ENCODE peak calls at places on chromosomes 1 and 21, in nine cellular contexts. L is pancreas; E is spleen; B is GM13976; S is Calu3; G is CD8-positive, alpha-beta T cell; N is RWPE2; I is cardiac muscle cell; P is mammary epithelial cell. K is an unnamed sample.
A peak's percentile ranks its signal among the peaks of the same experiment; 100 is the strongest.

GRCh38 chr1:187038789-187039188 is 210.0 kb downstream of the PLA2G4A start:
- DNase-seq in L (no peak), E (no peak), B (no peak), S (peak; percentile 45), G (no peak), N (no peak), I (no peak), P (peak; percentile 81), K (no peak)

GRCh38 chr1:94068831-94069648 is 51.9 kb downstream of the ABCA4 start:
- DNase-seq in L (peak; percentile 70), E (no peak), B (no peak), S (peak; percentile 71), G (no peak), N (no peak), I (no peak), P (no peak), K (no peak)

GRCh38 chr1:228308628-228309547 is 97.7 kb downstream of the TRIM11 start:
- DNase-seq in L (no peak), E (no peak), B (peak; percentile 31), S (no peak), G (no peak), N (peak; percentile 19), I (no peak), P (no peak), K (no peak)

GRCh38 chr1:230668227-230668626 is 25.9 kb downstream of the COG2 start:
- DNase-seq in L (no peak), E (no peak), B (no peak), S (no peak), G (no peak), N (no peak), I (no peak), P (no peak), K (no peak)

GRCh38 chr1:19485362-19486187 is at the start of gene CAPZB:
- DNase-seq in L (peak; percentile 95), E (peak; percentile 99), B (peak; percentile 98), S (peak; percentile 92), G (peak; percentile 93), N (peak; percentile 91), I (peak; percentile 96), P (peak; percentile 89), K (peak; percentile 96)

GRCh38 chr1:222104661-222105392 is 362.9 kb upstream of the DUSP10 start:
- DNase-seq in L (no peak), E (no peak), B (no peak), S (peak; percentile 24), G (no peak), N (no peak), I (no peak), P (no peak), K (no peak)

GRCh38 chr1:32426489-32427255 is 32.4 kb upstream of the BSDC1 start:
- DNase-seq in L (no peak), E (no peak), B (no peak), S (no peak), G (no peak), N (no peak), I (no peak), P (no peak), K (no peak)

GRCh38 chr21:39263372-39263771 is 50.1 kb downstream of the BRWD1 start:
- DNase-seq in L (no peak), E (no peak), B (no peak), S (no peak), G (no peak), N (no peak), I (no peak), P (peak; percentile 24), K (no peak)

GRCh38 chr1:42692461-42692860 is 10.2 kb downstream of the YBX1 start:
- DNase-seq in L (no peak), E (no peak), B (no peak), S (peak; percentile 33), G (no peak), N (no peak), I (no peak), P (no peak), K (no peak)

GRCh38 chr1:97350662-97351061 is 570.2 kb downstream of the DPYD start:
- DNase-seq in L (no peak), E (no peak), B (no peak), S (no peak), G (no peak), N (no peak), I (no peak), P (no peak), K (no peak)

GRCh38 chr1:22124592-22125229 is 18.2 kb downstream of the WNT4 start:
- DNase-seq in L (no peak), E (no peak), B (no peak), S (no peak), G (no peak), N (no peak), I (no peak), P (no peak), K (no peak)

GRCh38 chr1:28326980-28327379 is 1.9 kb upstream of the MED18 start:
- DNase-seq in L (no peak), E (no peak), B (no peak), S (no peak), G (no peak), N (no peak), I (no peak), P (peak; percentile 74), K (no peak)

GRCh38 chr1:28326505-28326904 is 2.3 kb upstream of the MED18 start:
- DNase-seq in L (no peak), E (no peak), B (no peak), S (no peak), G (no peak), N (no peak), I (no peak), P (no peak), K (no peak)

GRCh38 chr1:28323720-28324119 is 5.1 kb upstream of the MED18 start:
- DNase-seq in L (no peak), E (no peak), B (no peak), S (no peak), G (no peak), N (no peak), I (no peak), P (no peak), K (no peak)

GRCh38 chr1:28328228-28328648 is 602 bp upstream of the MED18 start:
- DNase-seq in L (no peak), E (peak; percentile 78), B (no peak), S (no peak), G (no peak), N (no peak), I (no peak), P (no peak), K (no peak)

GRCh38 chr1:28329395-28330153 is 734 bp downstream of the MED18 start:
- DNase-seq in L (peak; percentile 31), E (peak; percentile 86), B (no peak), S (peak; percentile 30), G (peak; percentile 18), N (no peak), I (peak; percentile 14), P (no peak), K (no peak)
- TF ChIP-seq CTCF in L (no peak), E (no peak), B (no peak), S (no peak), G (no peak), N (no peak), I (no peak), P (no peak), K (peak; percentile 25)

GRCh38 chr21:33403786-33404571 is 766 bp downstream of the IFNGR2 start:
- DNase-seq in L (peak; percentile 45), E (peak; percentile 90), B (peak; percentile 52), S (peak; percentile 37), G (no peak), N (no peak), I (peak; percentile 69), P (peak; percentile 49), K (no peak)
- TF ChIP-seq CTCF in L (no peak), E (no peak), B (no peak), S (no peak), G (no peak), N (no peak), I (no peak), P (no peak), K (peak; percentile 16)

DNA sequence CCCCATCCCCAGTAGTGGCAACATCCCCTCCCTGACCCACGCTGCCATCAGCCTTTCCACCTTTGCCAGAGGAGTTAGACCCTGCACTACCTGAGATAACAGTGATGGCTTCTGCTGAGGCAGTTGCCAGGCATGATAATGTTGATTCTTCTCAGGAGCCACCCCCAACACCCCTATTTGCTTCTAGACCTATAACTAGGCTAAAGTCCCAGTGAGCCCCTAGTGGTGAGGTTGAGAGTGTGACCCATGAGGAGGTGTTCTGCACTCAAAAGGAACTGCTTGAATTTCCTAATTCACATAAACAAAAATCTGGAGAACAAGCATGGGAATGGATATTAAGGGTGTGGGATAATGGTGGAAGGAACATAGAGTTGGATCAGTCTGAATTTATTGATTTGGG is 159.6 kb upstream of the COL11A1 start:
- DNase-seq in L (no peak), E (no peak), B (no peak), S (no peak), G (no peak), N (no peak), I (no peak), P (no peak), K (no peak)
- TF ChIP-seq CTCF in L (no peak), E (no peak), B (no peak), S (no peak), G (no peak), N (peak; percentile 6), I (no peak), P (peak; percentile 7), K (peak; percentile 47)

GRCh38 chr1:3776231-3777030 is 3.9 kb downstream of the SMIM1 start:
- DNase-seq in L (no peak), E (no peak), B (no peak), S (no peak), G (no peak), N (no peak), I (no peak), P (no peak), K (no peak)

GRCh38 chr1:3777078-3777547 is 4.6 kb downstream of the SMIM1 start:
- DNase-seq in L (no peak), E (no peak), B (no peak), S (no peak), G (no peak), N (no peak), I (no peak), P (no peak), K (no peak)

GRCh38 chr1:3774503-3775247 is 2.1 kb downstream of the SMIM1 start:
- DNase-seq in L (peak; percentile 16), E (no peak), B (no peak), S (no peak), G (no peak), N (no peak), I (no peak), P (no peak), K (no peak)

GRCh38 chr1:3775248-3775497 is 2.6 kb downstream of the SMIM1 start:
- DNase-seq in L (no peak), E (no peak), B (no peak), S (no peak), G (no peak), N (no peak), I (no peak), P (no peak), K (no peak)

DNA sequence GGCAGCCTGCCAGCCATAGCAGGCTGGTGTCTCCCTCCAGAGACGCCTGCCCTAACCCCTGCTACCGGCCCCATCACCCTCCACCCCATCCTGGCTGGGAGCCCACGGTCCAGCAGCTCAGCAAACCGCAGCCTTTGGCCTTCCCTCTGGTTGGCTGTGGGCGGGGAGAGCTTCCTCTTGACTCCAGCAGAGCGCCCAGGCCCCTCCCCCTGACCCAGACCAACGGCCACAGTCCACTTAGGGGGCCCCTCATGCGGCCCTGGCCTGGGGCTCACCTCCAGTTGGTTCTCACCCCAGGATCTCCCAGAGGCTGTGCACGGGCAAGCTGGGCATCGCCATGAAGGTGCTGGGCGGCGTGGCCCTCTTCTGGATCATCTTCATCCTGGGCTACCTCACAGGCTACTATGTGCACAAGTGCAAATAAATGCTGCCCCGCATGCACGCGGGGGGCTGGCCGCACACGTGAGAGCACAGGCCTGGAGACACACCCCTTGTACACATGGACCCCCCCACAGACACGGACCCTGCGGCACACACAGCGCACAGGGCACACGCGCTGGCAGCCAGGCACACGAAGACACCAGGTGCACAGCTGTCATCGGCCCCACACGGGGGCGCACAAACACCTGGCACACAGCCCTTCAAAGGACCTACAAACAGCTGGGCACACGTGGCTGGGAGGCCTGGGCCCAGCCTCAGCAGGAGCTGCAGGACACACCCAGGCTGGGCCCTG is 3.1 kb downstream of the SMIM1 start:
- DNase-seq in L (peak; percentile 44), E (peak; percentile 86), B (peak; percentile 84), S (peak; percentile 38), G (peak; percentile 44), N (no peak), I (peak; percentile 78), P (peak; percentile 16), K (no peak)
- TF ChIP-seq CTCF in L (no peak), E (no peak), B (peak; percentile 42), S (peak; percentile 29), G (peak; percentile 50), N (peak; percentile 54), I (peak; percentile 31), P (peak; percentile 55), K (peak; percentile 45)